ENCODE peak calls at places on chromosome 9, in five cellular contexts. O, Q, B, S and T are unnamed samples.

GRCh38 chr9:108963459-108964143 is 29.4 kb downstream of the ABITRAM start:
- DNase-seq in O (no peak), Q (no peak), B (no peak), S (peak), T (no peak)

GRCh38 chr9:137454145-137454505 is 5.0 kb downstream of the NSMF start:
- DNase-seq in O (peak), Q (peak), B (no peak), S (no peak), T (peak)

GRCh38 chr9:127968046-127968445 is 12.7 kb downstream of the EEIG1 start:
- DNase-seq in O (no peak), Q (peak), B (peak), S (no peak), T (no peak)

GRCh38 chr9:102967979-102968378 is 27.2 kb upstream of the CYLC2 start:
- DNase-seq in O (no peak), Q (no peak), B (no peak), S (no peak), T (no peak)

GRCh38 chr9:96461336-96461735 is 11.4 kb downstream of the HABP4 start:
- DNase-seq in O (no peak), Q (peak), B (no peak), S (no peak), T (no peak)

GRCh38 chr9:114549677-114550330 is 37.8 kb upstream of the ATP6V1G1 start:
- DNase-seq in O (no peak), Q (no peak), B (no peak), S (no peak), T (no peak)

GRCh38 chr9:127183814-127184582 is 61.6 kb upstream of the ANGPTL2 start:
- DNase-seq in O (no peak), Q (no peak), B (peak), S (no peak), T (peak)

GRCh38 chr9:127053908-127054307 is 68.5 kb downstream of the ANGPTL2 start:
- DNase-seq in O (no peak), Q (no peak), B (no peak), S (no peak), T (no peak)

GRCh38 chr9:109232449-109232848 is 65.4 kb upstream of the FRRS1L start:
- DNase-seq in O (no peak), Q (peak), B (peak), S (peak), T (no peak)

GRCh38 chr9:522658-523057 is 308.0 kb downstream of the DOCK8 start:
- DNase-seq in O (no peak), Q (no peak), B (peak), S (no peak), T (no peak)

GRCh38 chr9:26152350-26152749 is 474.1 kb upstream of the TUSC1 start:
- DNase-seq in O (no peak), Q (no peak), B (no peak), S (no peak), T (no peak)

GRCh38 chr9:72592501-72593403 is 71.3 kb downstream of the TMC1 start:
- DNase-seq in O (peak), Q (peak), B (peak), S (peak), T (peak)

GRCh38 chr9:107807183-107807582 is 317.6 kb upstream of the KLF4 start:
- DNase-seq in O (no peak), Q (peak), B (peak), S (peak), T (no peak)

GRCh38 chr9:99040254-99040653 is 64.7 kb upstream of the TGFBR1 start:
- DNase-seq in O (no peak), Q (no peak), B (no peak), S (no peak), T (no peak)

GRCh38 chr9:18215626-18216025 is 258.3 kb upstream of the ADAMTSL1 start:
- DNase-seq in O (no peak), Q (no peak), B (no peak), S (no peak), T (no peak)

GRCh38 chr9:114223564-114224246 is 68.4 kb downstream of the COL27A1 start:
- DNase-seq in O (no peak), Q (peak), B (peak), S (peak), T (no peak)